ENCODE peak calls at places on chromosomes 2 and 18, in ten cellular contexts. One of them, this sample, is unnamed.

GRCh38 chr2:165283342-165283741 is 44.1 kb downstream of the SCN2A start:
- DNase-seq in ureter: no peak
- DNase-seq in body of pancreas: no peak
- DNase-seq in stimulated activated CD8-positive, alpha-beta memory T cell treated with anti-CD3 and anti-CD28 coated beads, Interleukin-4, amount 100 ng/mL, for 24 hours: no peak
- DNase-seq in AG10803: no peak
- DNase-seq in psoas muscle: no peak
- DNase-seq in activated CD8-positive, alpha-beta T cell treated with anti-CD3 and anti-CD28 coated beads for 36 hours: no peak
- DNase-seq in GM19239: no peak
- DNase-seq in SJSA1: no peak
- DNase-seq in NCI-H1694: no peak
- DNase-seq in this sample: no peak

GRCh38 chr2:38216886-38217285 is 140.9 kb upstream of the CYP1B1 start:
- DNase-seq in ureter: no peak
- DNase-seq in body of pancreas: no peak
- DNase-seq in stimulated activated CD8-positive, alpha-beta memory T cell treated with anti-CD3 and anti-CD28 coated beads, Interleukin-4, amount 100 ng/mL, for 24 hours: no peak
- DNase-seq in AG10803: no peak
- DNase-seq in psoas muscle: no peak
- DNase-seq in activated CD8-positive, alpha-beta T cell treated with anti-CD3 and anti-CD28 coated beads for 36 hours: no peak
- DNase-seq in GM19239: no peak
- DNase-seq in SJSA1: no peak
- DNase-seq in NCI-H1694: no peak
- DNase-seq in this sample: no peak

GRCh38 chr2:21306235-21306634 is 182.5 kb downstream of the TDRD15 start:
- DNase-seq in ureter: no peak
- DNase-seq in body of pancreas: no peak
- DNase-seq in stimulated activated CD8-positive, alpha-beta memory T cell treated with anti-CD3 and anti-CD28 coated beads, Interleukin-4, amount 100 ng/mL, for 24 hours: no peak
- DNase-seq in AG10803: no peak
- DNase-seq in psoas muscle: no peak
- DNase-seq in activated CD8-positive, alpha-beta T cell treated with anti-CD3 and anti-CD28 coated beads for 36 hours: no peak
- DNase-seq in GM19239: no peak
- DNase-seq in SJSA1: no peak
- DNase-seq in NCI-H1694: no peak
- DNase-seq in this sample: no peak

GRCh38 chr18:3171631-3172030 is 48.1 kb downstream of the MYOM1 start:
- DNase-seq in ureter: no peak
- DNase-seq in body of pancreas: no peak
- DNase-seq in stimulated activated CD8-positive, alpha-beta memory T cell treated with anti-CD3 and anti-CD28 coated beads, Interleukin-4, amount 100 ng/mL, for 24 hours: no peak
- DNase-seq in AG10803: no peak
- DNase-seq in psoas muscle: no peak
- DNase-seq in activated CD8-positive, alpha-beta T cell treated with anti-CD3 and anti-CD28 coated beads for 36 hours: no peak
- DNase-seq in GM19239: no peak
- DNase-seq in SJSA1: no peak
- DNase-seq in NCI-H1694: peak
- DNase-seq in this sample: no peak

GRCh38 chr2:63369146-63369545 is 219.1 kb downstream of the WDPCP start:
- DNase-seq in ureter: no peak
- DNase-seq in body of pancreas: no peak
- DNase-seq in stimulated activated CD8-positive, alpha-beta memory T cell treated with anti-CD3 and anti-CD28 coated beads, Interleukin-4, amount 100 ng/mL, for 24 hours: no peak
- DNase-seq in AG10803: no peak
- DNase-seq in psoas muscle: no peak
- DNase-seq in activated CD8-positive, alpha-beta T cell treated with anti-CD3 and anti-CD28 coated beads for 36 hours: no peak
- DNase-seq in GM19239: no peak
- DNase-seq in SJSA1: no peak
- DNase-seq in NCI-H1694: no peak
- DNase-seq in this sample: no peak

GRCh38 chr2:47501374-47502200 is 98.6 kb downstream of the MSH2 start:
- DNase-seq in ureter: no peak
- DNase-seq in body of pancreas: no peak
- DNase-seq in stimulated activated CD8-positive, alpha-beta memory T cell treated with anti-CD3 and anti-CD28 coated beads, Interleukin-4, amount 100 ng/mL, for 24 hours: no peak
- DNase-seq in AG10803: peak
- DNase-seq in psoas muscle: no peak
- DNase-seq in activated CD8-positive, alpha-beta T cell treated with anti-CD3 and anti-CD28 coated beads for 36 hours: peak
- DNase-seq in GM19239: no peak
- DNase-seq in SJSA1: peak
- DNase-seq in NCI-H1694: no peak
- DNase-seq in this sample: no peak

GRCh38 chr2:15673919-15674636 is 82.4 kb downstream of the DDX1 start:
- DNase-seq in ureter: no peak
- DNase-seq in body of pancreas: no peak
- DNase-seq in stimulated activated CD8-positive, alpha-beta memory T cell treated with anti-CD3 and anti-CD28 coated beads, Interleukin-4, amount 100 ng/mL, for 24 hours: no peak
- DNase-seq in AG10803: peak
- DNase-seq in psoas muscle: no peak
- DNase-seq in activated CD8-positive, alpha-beta T cell treated with anti-CD3 and anti-CD28 coated beads for 36 hours: no peak
- DNase-seq in GM19239: no peak
- DNase-seq in SJSA1: no peak
- DNase-seq in NCI-H1694: no peak
- DNase-seq in this sample: no peak

GRCh38 chr2:129055829-129056228 is 737.2 kb upstream of the HS6ST1 start:
- DNase-seq in ureter: no peak
- DNase-seq in body of pancreas: no peak
- DNase-seq in stimulated activated CD8-positive, alpha-beta memory T cell treated with anti-CD3 and anti-CD28 coated beads, Interleukin-4, amount 100 ng/mL, for 24 hours: no peak
- DNase-seq in AG10803: no peak
- DNase-seq in psoas muscle: no peak
- DNase-seq in activated CD8-positive, alpha-beta T cell treated with anti-CD3 and anti-CD28 coated beads for 36 hours: no peak
- DNase-seq in GM19239: no peak
- DNase-seq in SJSA1: no peak
- DNase-seq in NCI-H1694: no peak
- DNase-seq in this sample: no peak

GRCh38 chr18:77255426-77256105 is 5.9 kb downstream of the GALR1 start:
- DNase-seq in ureter: no peak
- DNase-seq in body of pancreas: no peak
- DNase-seq in stimulated activated CD8-positive, alpha-beta memory T cell treated with anti-CD3 and anti-CD28 coated beads, Interleukin-4, amount 100 ng/mL, for 24 hours: no peak
- DNase-seq in AG10803: no peak
- DNase-seq in psoas muscle: no peak
- DNase-seq in activated CD8-positive, alpha-beta T cell treated with anti-CD3 and anti-CD28 coated beads for 36 hours: no peak
- DNase-seq in GM19239: no peak
- DNase-seq in SJSA1: no peak
- DNase-seq in NCI-H1694: no peak
- DNase-seq in this sample: no peak

GRCh38 chr2:10918661-10919414 is 7.1 kb downstream of the KCNF1 start:
- DNase-seq in ureter: no peak
- DNase-seq in body of pancreas: peak
- DNase-seq in stimulated activated CD8-positive, alpha-beta memory T cell treated with anti-CD3 and anti-CD28 coated beads, Interleukin-4, amount 100 ng/mL, for 24 hours: no peak
- DNase-seq in AG10803: no peak
- DNase-seq in psoas muscle: no peak
- DNase-seq in activated CD8-positive, alpha-beta T cell treated with anti-CD3 and anti-CD28 coated beads for 36 hours: no peak
- DNase-seq in GM19239: no peak
- DNase-seq in SJSA1: no peak
- DNase-seq in NCI-H1694: no peak
- DNase-seq in this sample: no peak

GRCh38 chr18:57697434-57697833 is 75.8 kb upstream of the NARS1 start:
- DNase-seq in ureter: no peak
- DNase-seq in body of pancreas: no peak
- DNase-seq in stimulated activated CD8-positive, alpha-beta memory T cell treated with anti-CD3 and anti-CD28 coated beads, Interleukin-4, amount 100 ng/mL, for 24 hours: no peak
- DNase-seq in AG10803: no peak
- DNase-seq in psoas muscle: no peak
- DNase-seq in activated CD8-positive, alpha-beta T cell treated with anti-CD3 and anti-CD28 coated beads for 36 hours: no peak
- DNase-seq in GM19239: no peak
- DNase-seq in SJSA1: no peak
- DNase-seq in NCI-H1694: no peak
- DNase-seq in this sample: no peak

GRCh38 chr18:27762054-27762453 is 414.9 kb downstream of the CDH2 start:
- DNase-seq in ureter: no peak
- DNase-seq in body of pancreas: no peak
- DNase-seq in stimulated activated CD8-positive, alpha-beta memory T cell treated with anti-CD3 and anti-CD28 coated beads, Interleukin-4, amount 100 ng/mL, for 24 hours: no peak
- DNase-seq in AG10803: no peak
- DNase-seq in psoas muscle: no peak
- DNase-seq in activated CD8-positive, alpha-beta T cell treated with anti-CD3 and anti-CD28 coated beads for 36 hours: no peak
- DNase-seq in GM19239: no peak
- DNase-seq in SJSA1: no peak
- DNase-seq in NCI-H1694: no peak
- DNase-seq in this sample: no peak

GRCh38 chr18:36889316-36889715 is 60.4 kb downstream of the KIAA1328 start:
- DNase-seq in ureter: no peak
- DNase-seq in body of pancreas: no peak
- DNase-seq in stimulated activated CD8-positive, alpha-beta memory T cell treated with anti-CD3 and anti-CD28 coated beads, Interleukin-4, amount 100 ng/mL, for 24 hours: no peak
- DNase-seq in AG10803: no peak
- DNase-seq in psoas muscle: no peak
- DNase-seq in activated CD8-positive, alpha-beta T cell treated with anti-CD3 and anti-CD28 coated beads for 36 hours: no peak
- DNase-seq in GM19239: no peak
- DNase-seq in SJSA1: no peak
- DNase-seq in NCI-H1694: no peak
- DNase-seq in this sample: no peak

GRCh38 chr2:120241709-120242108 is 10.9 kb upstream of the RALB start:
- DNase-seq in ureter: no peak
- DNase-seq in body of pancreas: no peak
- DNase-seq in stimulated activated CD8-positive, alpha-beta memory T cell treated with anti-CD3 and anti-CD28 coated beads, Interleukin-4, amount 100 ng/mL, for 24 hours: no peak
- DNase-seq in AG10803: no peak
- DNase-seq in psoas muscle: no peak
- DNase-seq in activated CD8-positive, alpha-beta T cell treated with anti-CD3 and anti-CD28 coated beads for 36 hours: no peak
- DNase-seq in GM19239: no peak
- DNase-seq in SJSA1: no peak
- DNase-seq in NCI-H1694: no peak
- DNase-seq in this sample: no peak

GRCh38 chr2:226247289-226248275 is 552.0 kb downstream of the IRS1 start:
- DNase-seq in ureter: no peak
- DNase-seq in body of pancreas: no peak
- DNase-seq in stimulated activated CD8-positive, alpha-beta memory T cell treated with anti-CD3 and anti-CD28 coated beads, Interleukin-4, amount 100 ng/mL, for 24 hours: no peak
- DNase-seq in AG10803: peak
- DNase-seq in psoas muscle: no peak
- DNase-seq in activated CD8-positive, alpha-beta T cell treated with anti-CD3 and anti-CD28 coated beads for 36 hours: no peak
- DNase-seq in GM19239: no peak
- DNase-seq in SJSA1: peak
- DNase-seq in NCI-H1694: no peak
- DNase-seq in this sample: no peak

GRCh38 chr2:197706839-197707207 is 1.7 kb downstream of the MARS2 start:
- DNase-seq in ureter: no peak
- DNase-seq in body of pancreas: no peak
- DNase-seq in stimulated activated CD8-positive, alpha-beta memory T cell treated with anti-CD3 and anti-CD28 coated beads, Interleukin-4, amount 100 ng/mL, for 24 hours: no peak
- DNase-seq in AG10803: no peak
- DNase-seq in psoas muscle: no peak
- DNase-seq in activated CD8-positive, alpha-beta T cell treated with anti-CD3 and anti-CD28 coated beads for 36 hours: no peak
- DNase-seq in GM19239: no peak
- DNase-seq in SJSA1: no peak
- DNase-seq in NCI-H1694: no peak
- DNase-seq in this sample: peak